ENCODE peak calls at places on chromosomes 7 and 10, in ten cellular contexts. O is kidney epithelial cell, U is HCT116, S is A549, E is AG04449, P is neuronal stem cell, H is AG04450, N is PC-3, V is psoas muscle, Y is fibroblast of mammary gland. L is an unnamed sample.

GRCh38 chr10:78851652-78852051 is 217.1 kb upstream of the ZMIZ1 start:
- DNase-seq in O (no peak), Y (peak; percentile 7), V (no peak), N (no peak), U (no peak), H (no peak), S (no peak), P (no peak), E (no peak), L (no peak)

GRCh38 chr7:141544831-141545230 is 6.4 kb upstream of the AGK start:
- DNase-seq in E (no peak), O (no peak), H (no peak), P (no peak), V (no peak), N (no peak), U (no peak), S (no peak), Y (no peak), L (no peak)

GRCh38 chr7:117661312-117661711 is 181.5 kb downstream of the CFTR start:
- DNase-seq in P (no peak), O (no peak), H (no peak), V (no peak), U (no peak), N (no peak), Y (no peak), S (no peak), E (no peak), L (no peak)

GRCh38 chr7:10521306-10521705 is 452.4 kb upstream of the PHF14 start:
- DNase-seq in U (no peak), S (no peak), O (no peak), V (no peak), Y (no peak), H (no peak), E (no peak), N (no peak), P (no peak), L (no peak)

GRCh38 chr10:50990568-50991495 is 83.5 kb upstream of the PRKG1 start:
- DNase-seq in Y (peak; percentile 91), E (peak; percentile 83), O (peak; percentile 34), H (peak; percentile 70), P (no peak), N (peak; percentile 87), U (peak; percentile 45), V (peak; percentile 51), S (no peak), L (peak; percentile 94)

GRCh38 chr7:112036071-112036470 is 170.1 kb downstream of the DOCK4 start:
- DNase-seq in P (no peak), O (no peak), N (peak; percentile 46), V (no peak), H (no peak), E (no peak), U (no peak), Y (no peak), S (no peak), L (no peak)

GRCh38 chr10:70772627-70773026 is 12.6 kb downstream of the TBATA start:
- DNase-seq in P (no peak), U (no peak), H (no peak), S (no peak), N (no peak), V (no peak), Y (no peak), O (no peak), E (no peak), L (peak; percentile 80)

GRCh38 chr10:24363070-24363469 is 154.1 kb downstream of the KIAA1217 start:
- DNase-seq in V (no peak), H (no peak), S (no peak), E (no peak), O (no peak), U (no peak), P (no peak), N (no peak), Y (peak; percentile 73), L (no peak)

GRCh38 chr7:105962353-105962752 is 711 bp upstream of the CDHR3 start:
- DNase-seq in V (no peak), Y (no peak), U (no peak), N (no peak), O (no peak), E (no peak), P (no peak), H (no peak), S (no peak), L (no peak)

GRCh38 chr10:95742529-95742884 is 13.5 kb upstream of the ENTPD1 start:
- DNase-seq in S (peak; percentile 37), N (peak; percentile 19), E (no peak), U (no peak), H (no peak), Y (no peak), P (no peak), O (no peak), V (no peak), L (no peak)

GRCh38 chr7:65812281-65812680 is 60.6 kb upstream of the VKORC1L1 start:
- DNase-seq in U (no peak), O (no peak), P (no peak), E (peak; percentile 23), Y (peak; percentile 3), N (no peak), S (no peak), V (no peak), H (no peak), L (peak; percentile 17)

GRCh38 chr7:128863433-128863989 is 855 bp downstream of the ATP6V1F start:
- DNase-seq in E (no peak), P (peak; percentile 51), Y (peak; percentile 76), H (peak; percentile 48), S (peak; percentile 76), O (no peak), V (peak; percentile 31), U (peak; percentile 56), N (peak; percentile 69), L (peak; percentile 98)

GRCh38 chr10:133127291-133128125 is 32.5 kb upstream of the KNDC1 start:
- DNase-seq in V (peak; percentile 13), H (no peak), P (no peak), U (peak; percentile 1), S (peak; percentile 54), N (peak; percentile 16), O (no peak), Y (no peak), E (no peak), L (peak; percentile 93)

DNA sequence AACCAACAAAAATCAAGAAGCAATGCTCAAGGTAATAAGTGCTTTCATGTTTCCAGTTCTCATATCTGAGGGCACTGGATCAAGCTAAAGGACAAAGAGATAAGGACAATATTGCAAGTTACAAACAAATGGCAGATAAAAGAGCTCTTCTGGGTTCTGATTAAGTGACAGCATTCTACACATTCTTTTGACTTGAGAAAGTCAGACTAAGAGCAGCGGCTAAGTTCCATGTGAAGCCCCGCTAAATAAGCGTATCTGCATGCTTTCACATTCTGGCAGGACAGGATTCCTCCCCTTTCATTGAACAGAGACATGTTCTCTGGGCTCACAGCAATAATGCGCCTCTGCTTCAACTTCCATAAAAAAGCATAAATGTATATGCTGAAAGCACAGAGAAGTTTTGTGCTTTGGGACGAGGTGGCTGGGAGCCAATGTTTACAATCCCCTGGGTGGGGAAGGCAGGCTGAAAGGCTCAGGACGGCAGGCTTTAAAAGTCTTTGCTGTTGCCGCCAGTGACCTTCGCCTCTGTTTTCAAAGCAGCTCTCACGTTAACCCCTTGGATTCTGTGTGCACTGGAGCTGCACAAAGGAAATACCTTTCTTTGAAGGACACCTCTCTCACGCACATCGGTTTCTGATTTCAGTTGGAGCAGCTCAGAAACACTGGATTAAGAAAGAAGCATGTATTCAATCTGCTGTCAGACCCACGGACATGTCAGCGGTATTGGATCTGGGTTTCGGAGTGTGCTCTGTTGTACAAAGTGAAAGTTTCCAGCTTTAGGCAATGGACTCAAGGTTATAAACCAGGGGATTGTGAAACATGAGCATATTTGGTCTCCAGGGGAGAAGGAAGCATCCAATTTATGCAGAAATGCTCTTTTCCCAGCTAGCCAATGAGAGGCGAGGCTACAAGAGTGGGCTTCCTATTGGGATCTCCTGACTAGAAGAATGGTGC is 105.4 kb upstream of the FAM133B start:
- DNase-seq in E (peak; percentile 86), Y (peak; percentile 93), H (peak; percentile 80), V (peak; percentile 13), S (peak; percentile 81), O (peak; percentile 66), P (peak; percentile 66), U (peak; percentile 82), N (peak; percentile 61), L (peak; percentile 55)
- H3K4me3 ChIP-seq in E (peak overlapping the region; percentile 59), Y (peak overlapping the region; percentile 67), H (peak overlapping the region; percentile 60), V (peak overlapping the region; percentile 65), S (peak overlapping the region; percentile 34), O (peak overlapping the region; percentile 23), P (peak overlapping the region; percentile 50), U (peak overlapping the region; percentile 41), N (peak overlapping the region; percentile 59), L (peak overlapping the region; percentile 69)

GRCh38 chr10:97328646-97329453 is 5.7 kb downstream of the FRAT2 start:
- DNase-seq in N (no peak), Y (no peak), E (no peak), U (no peak), S (no peak), P (no peak), V (no peak), H (no peak), O (no peak), L (no peak)

GRCh38 chr10:97332586-97333350 is 1.8 kb downstream of the FRAT2 start:
- DNase-seq in U (no peak), P (peak; percentile 33), H (peak; percentile 47), Y (peak; percentile 90), N (peak; percentile 75), V (peak; percentile 23), S (peak; percentile 43), E (no peak), O (peak; percentile 51), L (peak; percentile 97)

GRCh38 chr10:97333351-97333600 is 1.3 kb downstream of the FRAT2 start:
- DNase-seq in E (no peak), U (no peak), P (no peak), V (no peak), Y (peak; percentile 59), H (peak; percentile 15), S (peak; percentile 47), O (no peak), N (no peak), L (peak; percentile 93)

GRCh38 chr10:97333601-97334369 is 744 bp downstream of the FRAT2 start:
- DNase-seq in U (no peak), H (no peak), S (peak; percentile 54), N (peak; percentile 47), E (no peak), Y (peak; percentile 52), V (peak; percentile 42), O (no peak), P (no peak), L (peak; percentile 87)

GRCh38 chr10:97331304-97331703 is 3.2 kb downstream of the FRAT2 start:
- DNase-seq in H (no peak), S (no peak), O (no peak), N (no peak), V (no peak), U (no peak), P (no peak), Y (no peak), E (no peak), L (no peak)
- H3K4me3 ChIP-seq in H (no peak overlapping the region), S (no peak overlapping the region), O (no peak overlapping the region), N (no peak overlapping the region), V (peak overlapping the region; percentile 83), U (no peak overlapping the region), P (no peak overlapping the region), Y (no peak overlapping the region), E (no peak overlapping the region), L (no peak overlapping the region)

GRCh38 chr10:5691786-5692185 is 7.1 kb downstream of the TASOR2 start:
- DNase-seq in O (no peak), P (no peak), S (no peak), V (no peak), E (no peak), Y (no peak), U (no peak), H (no peak), N (no peak), L (no peak)
- H3K4me3 ChIP-seq in O (no peak overlapping the region), P (peak overlapping the region; percentile 68), S (peak overlapping the region; percentile 51), V (no peak overlapping the region), E (no peak overlapping the region), Y (peak overlapping the region; percentile 66), U (no peak overlapping the region), H (no peak overlapping the region), N (no peak overlapping the region), L (no peak overlapping the region)

GRCh38 chr10:36493511-36493880 is 631.9 kb upstream of the ANKRD30A start:
- DNase-seq in Y (peak; percentile 77), H (no peak), V (no peak), P (no peak), S (no peak), E (no peak), N (peak; percentile 97), U (no peak), O (no peak), L (peak; percentile 26)
- H3K4me3 ChIP-seq in Y (no peak overlapping the region), H (no peak overlapping the region), V (no peak overlapping the region), P (no peak overlapping the region), S (no peak overlapping the region), E (no peak overlapping the region), N (peak overlapping the region; percentile 2), U (no peak overlapping the region), O (no peak overlapping the region), L (no peak overlapping the region)

L was measured in osteoblast.